ENCODE peak calls at places on chromosomes 12 and 14, in seven cellular contexts. One of them, this sample, is unnamed.

GRCh38 chr14:64960762-64961276 is 11.3 kb downstream of the RAB15 start:
- DNase-seq in neural progenitor cell: peak; percentile 51
- DNase-seq in spleen: no peak
- DNase-seq in ovary: no peak
- DNase-seq in suprapubic skin: no peak
- DNase-seq in RWPE2: no peak
- DNase-seq in HepG2: no peak
- DNase-seq in this sample: no peak

GRCh38 chr14:30283822-30284446 is 275.0 kb upstream of the G2E3 start:
- DNase-seq in HepG2: peak; percentile 37
- DNase-seq in neural progenitor cell: peak; percentile 70
- DNase-seq in spleen: no peak
- DNase-seq in RWPE2: no peak
- DNase-seq in suprapubic skin: no peak
- DNase-seq in ovary: no peak
- DNase-seq in this sample: peak; percentile 29

GRCh38 chr12:121980211-121980891 is 41.3 kb upstream of the BCL7A start:
- DNase-seq in HepG2: no peak
- DNase-seq in neural progenitor cell: no peak
- DNase-seq in spleen: peak; percentile 82
- DNase-seq in RWPE2: no peak
- DNase-seq in ovary: no peak
- DNase-seq in suprapubic skin: no peak
- DNase-seq in this sample: no peak

GRCh38 chr12:51631021-51631420 is 40.0 kb downstream of the SCN8A start:
- DNase-seq in spleen: no peak
- DNase-seq in neural progenitor cell: no peak
- DNase-seq in suprapubic skin: no peak
- DNase-seq in ovary: no peak
- DNase-seq in HepG2: no peak
- DNase-seq in RWPE2: no peak
- DNase-seq in this sample: no peak

GRCh38 chr14:105411985-105412767 is 7.5 kb upstream of the MTA1 start:
- DNase-seq in HepG2: no peak
- DNase-seq in RWPE2: peak; percentile 71
- DNase-seq in ovary: no peak
- DNase-seq in suprapubic skin: peak; percentile 59
- DNase-seq in spleen: peak; percentile 71
- DNase-seq in neural progenitor cell: no peak
- DNase-seq in this sample: no peak

GRCh38 chr12:118061876-118062791 is 1.2 kb upstream of the WSB2 start:
- DNase-seq in suprapubic skin: peak; percentile 67
- DNase-seq in spleen: peak; percentile 73
- DNase-seq in ovary: peak; percentile 49
- DNase-seq in RWPE2: no peak
- DNase-seq in neural progenitor cell: peak; percentile 70
- DNase-seq in HepG2: no peak
- DNase-seq in this sample: peak; percentile 27

GRCh38 chr14:50820786-50821185 is 10.2 kb downstream of the NIN start:
- DNase-seq in spleen: no peak
- DNase-seq in RWPE2: no peak
- DNase-seq in HepG2: no peak
- DNase-seq in ovary: no peak
- DNase-seq in neural progenitor cell: no peak
- DNase-seq in suprapubic skin: no peak
- DNase-seq in this sample: no peak

GRCh38 chr14:55103005-55103640 is 25.9 kb upstream of the LGALS3 start:
- DNase-seq in HepG2: peak; percentile 95
- DNase-seq in spleen: peak; percentile 83
- DNase-seq in RWPE2: peak; percentile 99
- DNase-seq in suprapubic skin: peak; percentile 95
- DNase-seq in neural progenitor cell: peak; percentile 62
- DNase-seq in ovary: peak; percentile 88
- DNase-seq in this sample: no peak

GRCh38 chr12:52139579-52140062 is 52.2 kb downstream of the KRT80 start:
- DNase-seq in RWPE2: no peak
- DNase-seq in HepG2: no peak
- DNase-seq in neural progenitor cell: peak; percentile 68
- DNase-seq in spleen: peak; percentile 64
- DNase-seq in ovary: no peak
- DNase-seq in suprapubic skin: no peak
- DNase-seq in this sample: no peak

GRCh38 chr14:30375280-30375892 is 183.6 kb upstream of the G2E3 start:
- DNase-seq in spleen: peak; percentile 75
- DNase-seq in RWPE2: no peak
- DNase-seq in ovary: peak; percentile 41
- DNase-seq in neural progenitor cell: peak; percentile 64
- DNase-seq in suprapubic skin: peak; percentile 64
- DNase-seq in HepG2: peak; percentile 76
- DNase-seq in this sample: peak; percentile 41

DNA sequence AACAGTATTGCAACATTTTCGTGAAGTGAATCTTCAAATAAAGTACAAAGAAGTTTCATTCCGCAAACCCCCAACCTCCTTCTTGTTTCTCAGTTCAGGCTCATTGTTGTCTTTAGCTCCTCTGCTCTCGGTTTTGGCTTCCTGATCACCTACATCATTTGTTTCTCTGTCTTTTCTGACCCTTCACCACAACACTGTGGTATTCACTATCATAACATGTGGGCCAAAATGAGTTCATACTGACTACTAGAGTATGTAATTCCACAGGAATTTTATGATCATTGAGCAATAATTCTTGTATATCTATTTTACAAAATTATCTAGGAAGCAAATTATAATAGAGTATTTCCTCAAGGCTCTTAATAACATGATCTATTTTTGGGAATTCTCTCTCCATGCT is 266.8 kb downstream of the ADAMTS20 start:
- DNase-seq in suprapubic skin: no peak
- DNase-seq in spleen: no peak
- DNase-seq in neural progenitor cell: no peak
- DNase-seq in RWPE2: no peak
- DNase-seq in HepG2: no peak
- DNase-seq in ovary: no peak
- DNase-seq in this sample: no peak
- H3K27ac ChIP-seq in suprapubic skin: peak overlapping the region; percentile 35
- H3K27ac ChIP-seq in spleen: no peak overlapping the region
- H3K27ac ChIP-seq in neural progenitor cell: no peak overlapping the region
- H3K27ac ChIP-seq in RWPE2: peak overlapping the region; percentile 72
- H3K27ac ChIP-seq in HepG2: no peak overlapping the region
- H3K27ac ChIP-seq in ovary: no peak overlapping the region
- H3K27ac ChIP-seq in this sample: no peak overlapping the region

GRCh38 chr14:37593496-37594237 is 1.4 kb downstream of the FOXA1 start:
- DNase-seq in spleen: no peak
- DNase-seq in ovary: no peak
- DNase-seq in neural progenitor cell: no peak
- DNase-seq in suprapubic skin: no peak
- DNase-seq in RWPE2: no peak
- DNase-seq in HepG2: no peak
- DNase-seq in this sample: no peak
- H3K4me1 ChIP-seq in spleen: peaks cover 9% of the 10 kb centered on the region
- H3K4me1 ChIP-seq in ovary: peaks cover 9% of the 10 kb centered on the region
- H3K4me1 ChIP-seq in neural progenitor cell: peaks cover 24% of the 10 kb centered on the region
- H3K4me1 ChIP-seq in suprapubic skin: peaks cover 47% of the 10 kb centered on the region
- H3K4me1 ChIP-seq in RWPE2: peaks cover 5% of the 10 kb centered on the region
- H3K4me1 ChIP-seq in HepG2: peaks cover 51% of the 10 kb centered on the region
- H3K4me1 ChIP-seq in this sample: peaks cover 6% of the 10 kb centered on the region

GRCh38 chr12:64433915-64434314 is 18.0 kb upstream of the TBK1 start:
- DNase-seq in suprapubic skin: no peak
- DNase-seq in neural progenitor cell: no peak
- DNase-seq in ovary: no peak
- DNase-seq in RWPE2: no peak
- DNase-seq in spleen: no peak
- DNase-seq in HepG2: no peak
- DNase-seq in this sample: no peak
- H3K27ac ChIP-seq in suprapubic skin: no peak overlapping the region
- H3K27ac ChIP-seq in neural progenitor cell: no peak overlapping the region
- H3K27ac ChIP-seq in ovary: no peak overlapping the region
- H3K27ac ChIP-seq in RWPE2: no peak overlapping the region
- H3K27ac ChIP-seq in spleen: no peak overlapping the region
- H3K27ac ChIP-seq in HepG2: no peak overlapping the region
- H3K27ac ChIP-seq in this sample: no peak overlapping the region

GRCh38 chr14:49622022-49622607 is 1.5 kb downstream of the MGAT2 start:
- DNase-seq in neural progenitor cell: no peak
- DNase-seq in HepG2: no peak
- DNase-seq in suprapubic skin: no peak
- DNase-seq in RWPE2: no peak
- DNase-seq in ovary: no peak
- DNase-seq in spleen: no peak
- DNase-seq in this sample: no peak
- H3K4me1 ChIP-seq in neural progenitor cell: peaks cover 22% of the 10 kb centered on the region
- H3K4me1 ChIP-seq in HepG2: peaks cover 50% of the 10 kb centered on the region
- H3K4me1 ChIP-seq in suprapubic skin: peaks cover 53% of the 10 kb centered on the region
- H3K4me1 ChIP-seq in RWPE2: peaks cover 31% of the 10 kb centered on the region
- H3K4me1 ChIP-seq in ovary: peaks cover 11% of the 10 kb centered on the region
- H3K4me1 ChIP-seq in spleen: peaks cover 39% of the 10 kb centered on the region
- H3K4me1 ChIP-seq in this sample: no peaks in the 10 kb centered on the region

GRCh38 chr12:120696599-120696998 is 9.7 kb downstream of the MLEC start:
- DNase-seq in RWPE2: no peak
- DNase-seq in ovary: no peak
- DNase-seq in suprapubic skin: no peak
- DNase-seq in spleen: no peak
- DNase-seq in neural progenitor cell: no peak
- DNase-seq in HepG2: no peak
- DNase-seq in this sample: no peak

GRCh38 chr12:120700863-120701262 is 9.4 kb upstream of the UNC119B start:
- DNase-seq in spleen: no peak
- DNase-seq in RWPE2: no peak
- DNase-seq in HepG2: no peak
- DNase-seq in suprapubic skin: no peak
- DNase-seq in ovary: no peak
- DNase-seq in neural progenitor cell: no peak
- DNase-seq in this sample: no peak

GRCh38 chr12:120699553-120699952 is 10.7 kb upstream of the UNC119B start:
- DNase-seq in HepG2: no peak
- DNase-seq in suprapubic skin: no peak
- DNase-seq in ovary: no peak
- DNase-seq in RWPE2: no peak
- DNase-seq in neural progenitor cell: no peak
- DNase-seq in spleen: no peak
- DNase-seq in this sample: no peak

GRCh38 chr12:120697344-120697743 is 10.4 kb downstream of the MLEC start:
- DNase-seq in ovary: no peak
- DNase-seq in suprapubic skin: no peak
- DNase-seq in HepG2: no peak
- DNase-seq in neural progenitor cell: no peak
- DNase-seq in RWPE2: no peak
- DNase-seq in spleen: no peak
- DNase-seq in this sample: no peak

GRCh38 chr12:120698677-120699076 is 11.6 kb upstream of the UNC119B start:
- DNase-seq in HepG2: no peak
- DNase-seq in spleen: no peak
- DNase-seq in RWPE2: no peak
- DNase-seq in suprapubic skin: no peak
- DNase-seq in neural progenitor cell: no peak
- DNase-seq in ovary: no peak
- DNase-seq in this sample: no peak
- H3K27ac ChIP-seq in HepG2: no peak overlapping the region
- H3K27ac ChIP-seq in spleen: peak overlapping the region; percentile 84
- H3K27ac ChIP-seq in RWPE2: no peak overlapping the region
- H3K27ac ChIP-seq in suprapubic skin: no peak overlapping the region
- H3K27ac ChIP-seq in neural progenitor cell: no peak overlapping the region
- H3K27ac ChIP-seq in ovary: no peak overlapping the region
- H3K27ac ChIP-seq in this sample: no peak overlapping the region

GRCh38 chr14:95132732-95133131 is 24.6 kb downstream of the DICER1 start:
- DNase-seq in RWPE2: no peak
- DNase-seq in HepG2: no peak
- DNase-seq in ovary: no peak
- DNase-seq in suprapubic skin: no peak
- DNase-seq in neural progenitor cell: no peak
- DNase-seq in spleen: no peak
- DNase-seq in this sample: no peak

GRCh38 chr14:95136631-95137030 is 20.7 kb downstream of the DICER1 start:
- DNase-seq in suprapubic skin: no peak
- DNase-seq in neural progenitor cell: no peak
- DNase-seq in spleen: no peak
- DNase-seq in RWPE2: no peak
- DNase-seq in HepG2: no peak
- DNase-seq in ovary: no peak
- DNase-seq in this sample: no peak

GRCh38 chr14:95130545-95130944 is 26.8 kb downstream of the DICER1 start:
- DNase-seq in RWPE2: no peak
- DNase-seq in ovary: no peak
- DNase-seq in spleen: no peak
- DNase-seq in neural progenitor cell: no peak
- DNase-seq in HepG2: no peak
- DNase-seq in suprapubic skin: no peak
- DNase-seq in this sample: no peak

GRCh38 chr14:95134304-95134933 is 22.9 kb downstream of the DICER1 start:
- DNase-seq in neural progenitor cell: no peak
- DNase-seq in ovary: no peak
- DNase-seq in HepG2: no peak
- DNase-seq in spleen: no peak
- DNase-seq in suprapubic skin: no peak
- DNase-seq in RWPE2: no peak
- DNase-seq in this sample: no peak

DNA sequence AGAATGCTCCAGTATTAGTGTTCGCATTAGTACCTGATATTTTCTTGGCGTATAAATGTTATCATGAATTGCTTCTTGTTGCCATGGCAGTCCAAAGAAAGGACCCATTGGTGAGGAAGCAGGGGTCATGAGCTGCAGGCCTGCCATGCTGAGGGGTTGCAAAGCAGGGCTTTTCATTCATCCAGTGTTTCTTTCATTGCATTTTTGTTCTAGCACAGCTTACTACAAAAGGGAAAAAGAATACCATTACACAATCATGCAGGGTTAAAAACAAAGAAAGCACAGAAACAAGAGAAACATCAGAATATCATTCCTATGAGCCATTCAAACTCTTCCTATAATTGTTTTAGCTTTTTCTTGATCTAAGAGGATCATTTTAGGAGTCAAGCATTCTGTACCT is 24.0 kb downstream of the DICER1 start:
- DNase-seq in RWPE2: no peak
- DNase-seq in neural progenitor cell: peak; percentile 68
- DNase-seq in ovary: no peak
- DNase-seq in HepG2: no peak
- DNase-seq in spleen: no peak
- DNase-seq in suprapubic skin: no peak
- DNase-seq in this sample: no peak
- H3K4me1 ChIP-seq in RWPE2: no peaks in the 10 kb centered on the region
- H3K4me1 ChIP-seq in neural progenitor cell: peaks cover 50% of the 10 kb centered on the region
- H3K4me1 ChIP-seq in ovary: peaks cover 3% of the 10 kb centered on the region
- H3K4me1 ChIP-seq in HepG2: peaks cover 12% of the 10 kb centered on the region
- H3K4me1 ChIP-seq in spleen: no peaks in the 10 kb centered on the region
- H3K4me1 ChIP-seq in suprapubic skin: peaks cover 28% of the 10 kb centered on the region
- H3K4me1 ChIP-seq in this sample: no peaks in the 10 kb centered on the region

This sample was measured in iPS DF 6.9.